ENCODE peak calls at places on chromosome 14, in nine cellular contexts. One of them, this sample, is unnamed.

GRCh38 chr14:86515195-86515594 is 985.3 kb downstream of the FLRT2 start:
- DNase-seq in PC-3: no peak
- DNase-seq in stimulated activated CD4-positive, alpha-beta T cell treated with anti-CD3 and anti-CD28 coated beads, Interleukin-4, amount 100 ng/mL, for 4 hours: no peak
- DNase-seq in NCI-H1092 treated with DMSO at 0.1 percent for 48 hours: no peak
- DNase-seq in GM06990: no peak
- DNase-seq in HTR-8/SVneo: no peak
- DNase-seq in Jurkat, Clone E6-1: no peak
- DNase-seq in HT1080: no peak
- DNase-seq in activated T-cell treated with anti-CD3 and anti-CD28 coated beads, Interleukin-2, amount 50 U/mL, for 72 hours: no peak
- DNase-seq in this sample: peak; percentile 63

GRCh38 chr14:73491256-73491976 is 683 bp downstream of the RIOX1 start:
- DNase-seq in PC-3: peak; percentile 74
- DNase-seq in stimulated activated CD4-positive, alpha-beta T cell treated with anti-CD3 and anti-CD28 coated beads, Interleukin-4, amount 100 ng/mL, for 4 hours: peak; percentile 68
- DNase-seq in NCI-H1092 treated with DMSO at 0.1 percent for 48 hours: peak; percentile 65
- DNase-seq in GM06990: peak; percentile 84
- DNase-seq in HTR-8/SVneo: peak; percentile 56
- DNase-seq in Jurkat, Clone E6-1: no peak
- DNase-seq in HT1080: no peak
- DNase-seq in activated T-cell treated with anti-CD3 and anti-CD28 coated beads, Interleukin-2, amount 50 U/mL, for 72 hours: peak; percentile 81
- DNase-seq in this sample: peak; percentile 83

GRCh38 chr14:81562818-81563217 is 29.2 kb upstream of the SEL1L start:
- DNase-seq in PC-3: no peak
- DNase-seq in stimulated activated CD4-positive, alpha-beta T cell treated with anti-CD3 and anti-CD28 coated beads, Interleukin-4, amount 100 ng/mL, for 4 hours: no peak
- DNase-seq in NCI-H1092 treated with DMSO at 0.1 percent for 48 hours: no peak
- DNase-seq in GM06990: no peak
- DNase-seq in HTR-8/SVneo: no peak
- DNase-seq in Jurkat, Clone E6-1: no peak
- DNase-seq in HT1080: peak; percentile 24
- DNase-seq in activated T-cell treated with anti-CD3 and anti-CD28 coated beads, Interleukin-2, amount 50 U/mL, for 72 hours: no peak
- DNase-seq in this sample: no peak

GRCh38 chr14:96098309-96098998 is 59.3 kb downstream of the C14orf132 start:
- DNase-seq in PC-3: peak; percentile 73
- DNase-seq in stimulated activated CD4-positive, alpha-beta T cell treated with anti-CD3 and anti-CD28 coated beads, Interleukin-4, amount 100 ng/mL, for 4 hours: no peak
- DNase-seq in NCI-H1092 treated with DMSO at 0.1 percent for 48 hours: peak; percentile 80
- DNase-seq in GM06990: no peak
- DNase-seq in HTR-8/SVneo: peak; percentile 48
- DNase-seq in Jurkat, Clone E6-1: peak; percentile 20
- DNase-seq in HT1080: peak; percentile 60
- DNase-seq in activated T-cell treated with anti-CD3 and anti-CD28 coated beads, Interleukin-2, amount 50 U/mL, for 72 hours: peak; percentile 7
- DNase-seq in this sample: peak; percentile 75

GRCh38 chr14:97275276-97275675 is 478.1 kb downstream of the VRK1 start:
- DNase-seq in PC-3: peak; percentile 74
- DNase-seq in stimulated activated CD4-positive, alpha-beta T cell treated with anti-CD3 and anti-CD28 coated beads, Interleukin-4, amount 100 ng/mL, for 4 hours: no peak
- DNase-seq in NCI-H1092 treated with DMSO at 0.1 percent for 48 hours: no peak
- DNase-seq in GM06990: no peak
- DNase-seq in HTR-8/SVneo: no peak
- DNase-seq in Jurkat, Clone E6-1: no peak
- DNase-seq in HT1080: no peak
- DNase-seq in activated T-cell treated with anti-CD3 and anti-CD28 coated beads, Interleukin-2, amount 50 U/mL, for 72 hours: no peak
- DNase-seq in this sample: peak; percentile 61

GRCh38 chr14:67514650-67515385 is 18.3 kb upstream of the PLEKHH1 start:
- DNase-seq in PC-3: peak; percentile 35
- DNase-seq in stimulated activated CD4-positive, alpha-beta T cell treated with anti-CD3 and anti-CD28 coated beads, Interleukin-4, amount 100 ng/mL, for 4 hours: peak; percentile 30
- DNase-seq in NCI-H1092 treated with DMSO at 0.1 percent for 48 hours: peak; percentile 53
- DNase-seq in GM06990: peak; percentile 42
- DNase-seq in HTR-8/SVneo: peak; percentile 93
- DNase-seq in Jurkat, Clone E6-1: no peak
- DNase-seq in HT1080: peak; percentile 10
- DNase-seq in activated T-cell treated with anti-CD3 and anti-CD28 coated beads, Interleukin-2, amount 50 U/mL, for 72 hours: peak; percentile 50
- DNase-seq in this sample: peak; percentile 30

GRCh38 chr14:96627811-96628775 is 125.9 kb downstream of the PAPOLA start:
- DNase-seq in PC-3: no peak
- DNase-seq in stimulated activated CD4-positive, alpha-beta T cell treated with anti-CD3 and anti-CD28 coated beads, Interleukin-4, amount 100 ng/mL, for 4 hours: no peak
- DNase-seq in NCI-H1092 treated with DMSO at 0.1 percent for 48 hours: no peak
- DNase-seq in GM06990: no peak
- DNase-seq in HTR-8/SVneo: no peak
- DNase-seq in Jurkat, Clone E6-1: no peak
- DNase-seq in HT1080: no peak
- DNase-seq in activated T-cell treated with anti-CD3 and anti-CD28 coated beads, Interleukin-2, amount 50 U/mL, for 72 hours: no peak
- DNase-seq in this sample: no peak

GRCh38 chr14:104977681-104978647 is at the start of gene AHNAK2:
- DNase-seq in PC-3: peak; percentile 92
- DNase-seq in stimulated activated CD4-positive, alpha-beta T cell treated with anti-CD3 and anti-CD28 coated beads, Interleukin-4, amount 100 ng/mL, for 4 hours: peak; percentile 31
- DNase-seq in NCI-H1092 treated with DMSO at 0.1 percent for 48 hours: peak; percentile 54
- DNase-seq in GM06990: peak; percentile 66
- DNase-seq in HTR-8/SVneo: peak; percentile 75
- DNase-seq in Jurkat, Clone E6-1: no peak
- DNase-seq in HT1080: no peak
- DNase-seq in activated T-cell treated with anti-CD3 and anti-CD28 coated beads, Interleukin-2, amount 50 U/mL, for 72 hours: peak; percentile 75
- DNase-seq in this sample: peak; percentile 86

GRCh38 chr14:56805201-56805991 is 4.9 kb downstream of the OTX2 start:
- DNase-seq in PC-3: no peak
- DNase-seq in stimulated activated CD4-positive, alpha-beta T cell treated with anti-CD3 and anti-CD28 coated beads, Interleukin-4, amount 100 ng/mL, for 4 hours: no peak
- DNase-seq in NCI-H1092 treated with DMSO at 0.1 percent for 48 hours: no peak
- DNase-seq in GM06990: no peak
- DNase-seq in HTR-8/SVneo: no peak
- DNase-seq in Jurkat, Clone E6-1: no peak
- DNase-seq in HT1080: no peak
- DNase-seq in activated T-cell treated with anti-CD3 and anti-CD28 coated beads, Interleukin-2, amount 50 U/mL, for 72 hours: no peak
- DNase-seq in this sample: no peak

GRCh38 chr14:55721353-55721752 is 141.3 kb downstream of the KTN1 start:
- DNase-seq in PC-3: peak; percentile 93
- DNase-seq in stimulated activated CD4-positive, alpha-beta T cell treated with anti-CD3 and anti-CD28 coated beads, Interleukin-4, amount 100 ng/mL, for 4 hours: no peak
- DNase-seq in NCI-H1092 treated with DMSO at 0.1 percent for 48 hours: no peak
- DNase-seq in GM06990: no peak
- DNase-seq in HTR-8/SVneo: peak; percentile 74
- DNase-seq in Jurkat, Clone E6-1: no peak
- DNase-seq in HT1080: peak; percentile 94
- DNase-seq in activated T-cell treated with anti-CD3 and anti-CD28 coated beads, Interleukin-2, amount 50 U/mL, for 72 hours: no peak
- DNase-seq in this sample: peak; percentile 94

GRCh38 chr14:50520947-50521815 is 11.2 kb downstream of the MAP4K5 start:
- DNase-seq in PC-3: peak; percentile 93
- DNase-seq in stimulated activated CD4-positive, alpha-beta T cell treated with anti-CD3 and anti-CD28 coated beads, Interleukin-4, amount 100 ng/mL, for 4 hours: peak; percentile 71
- DNase-seq in NCI-H1092 treated with DMSO at 0.1 percent for 48 hours: no peak
- DNase-seq in GM06990: peak; percentile 58
- DNase-seq in HTR-8/SVneo: peak; percentile 60
- DNase-seq in Jurkat, Clone E6-1: no peak
- DNase-seq in HT1080: peak; percentile 86
- DNase-seq in activated T-cell treated with anti-CD3 and anti-CD28 coated beads, Interleukin-2, amount 50 U/mL, for 72 hours: peak; percentile 70
- DNase-seq in this sample: peak; percentile 64

GRCh38 chr14:39576726-39577125 is 144.5 kb upstream of the FBXO33 start:
- DNase-seq in PC-3: peak; percentile 39
- DNase-seq in stimulated activated CD4-positive, alpha-beta T cell treated with anti-CD3 and anti-CD28 coated beads, Interleukin-4, amount 100 ng/mL, for 4 hours: no peak
- DNase-seq in NCI-H1092 treated with DMSO at 0.1 percent for 48 hours: no peak
- DNase-seq in GM06990: no peak
- DNase-seq in HTR-8/SVneo: no peak
- DNase-seq in Jurkat, Clone E6-1: no peak
- DNase-seq in HT1080: peak; percentile 64
- DNase-seq in activated T-cell treated with anti-CD3 and anti-CD28 coated beads, Interleukin-2, amount 50 U/mL, for 72 hours: no peak
- DNase-seq in this sample: peak; percentile 81

GRCh38 chr14:34058510-34058909 is 107.6 kb upstream of the EGLN3 start:
- DNase-seq in PC-3: no peak
- DNase-seq in stimulated activated CD4-positive, alpha-beta T cell treated with anti-CD3 and anti-CD28 coated beads, Interleukin-4, amount 100 ng/mL, for 4 hours: no peak
- DNase-seq in NCI-H1092 treated with DMSO at 0.1 percent for 48 hours: no peak
- DNase-seq in GM06990: no peak
- DNase-seq in HTR-8/SVneo: no peak
- DNase-seq in Jurkat, Clone E6-1: no peak
- DNase-seq in HT1080: no peak
- DNase-seq in activated T-cell treated with anti-CD3 and anti-CD28 coated beads, Interleukin-2, amount 50 U/mL, for 72 hours: no peak
- DNase-seq in this sample: no peak

GRCh38 chr14:74621556-74621955 is 9.5 kb upstream of the LTBP2 start:
- DNase-seq in PC-3: no peak
- DNase-seq in stimulated activated CD4-positive, alpha-beta T cell treated with anti-CD3 and anti-CD28 coated beads, Interleukin-4, amount 100 ng/mL, for 4 hours: no peak
- DNase-seq in NCI-H1092 treated with DMSO at 0.1 percent for 48 hours: no peak
- DNase-seq in GM06990: no peak
- DNase-seq in HTR-8/SVneo: no peak
- DNase-seq in Jurkat, Clone E6-1: no peak
- DNase-seq in HT1080: no peak
- DNase-seq in activated T-cell treated with anti-CD3 and anti-CD28 coated beads, Interleukin-2, amount 50 U/mL, for 72 hours: no peak
- DNase-seq in this sample: no peak

GRCh38 chr14:64733321-64733720 is 29.1 kb downstream of the PLEKHG3 start:
- DNase-seq in PC-3: no peak
- DNase-seq in stimulated activated CD4-positive, alpha-beta T cell treated with anti-CD3 and anti-CD28 coated beads, Interleukin-4, amount 100 ng/mL, for 4 hours: no peak
- DNase-seq in NCI-H1092 treated with DMSO at 0.1 percent for 48 hours: no peak
- DNase-seq in GM06990: no peak
- DNase-seq in HTR-8/SVneo: no peak
- DNase-seq in Jurkat, Clone E6-1: no peak
- DNase-seq in HT1080: no peak
- DNase-seq in activated T-cell treated with anti-CD3 and anti-CD28 coated beads, Interleukin-2, amount 50 U/mL, for 72 hours: no peak
- DNase-seq in this sample: no peak

GRCh38 chr14:99189201-99189801 is 82.7 kb downstream of the BCL11B start:
- DNase-seq in PC-3: no peak
- DNase-seq in stimulated activated CD4-positive, alpha-beta T cell treated with anti-CD3 and anti-CD28 coated beads, Interleukin-4, amount 100 ng/mL, for 4 hours: peak; percentile 51
- DNase-seq in NCI-H1092 treated with DMSO at 0.1 percent for 48 hours: no peak
- DNase-seq in GM06990: no peak
- DNase-seq in HTR-8/SVneo: no peak
- DNase-seq in Jurkat, Clone E6-1: peak; percentile 51
- DNase-seq in HT1080: no peak
- DNase-seq in activated T-cell treated with anti-CD3 and anti-CD28 coated beads, Interleukin-2, amount 50 U/mL, for 72 hours: peak; percentile 67
- DNase-seq in this sample: no peak

GRCh38 chr14:36009643-36010042 is 166.9 kb downstream of the PTCSC3 start:
- DNase-seq in PC-3: no peak
- DNase-seq in stimulated activated CD4-positive, alpha-beta T cell treated with anti-CD3 and anti-CD28 coated beads, Interleukin-4, amount 100 ng/mL, for 4 hours: no peak
- DNase-seq in NCI-H1092 treated with DMSO at 0.1 percent for 48 hours: no peak
- DNase-seq in GM06990: no peak
- DNase-seq in HTR-8/SVneo: no peak
- DNase-seq in Jurkat, Clone E6-1: no peak
- DNase-seq in HT1080: no peak
- DNase-seq in activated T-cell treated with anti-CD3 and anti-CD28 coated beads, Interleukin-2, amount 50 U/mL, for 72 hours: no peak
- DNase-seq in this sample: no peak

GRCh38 chr14:65222434-65222833 is 120.1 kb upstream of the MAX start:
- DNase-seq in PC-3: peak; percentile 78
- DNase-seq in stimulated activated CD4-positive, alpha-beta T cell treated with anti-CD3 and anti-CD28 coated beads, Interleukin-4, amount 100 ng/mL, for 4 hours: peak; percentile 43
- DNase-seq in NCI-H1092 treated with DMSO at 0.1 percent for 48 hours: peak; percentile 61
- DNase-seq in GM06990: no peak
- DNase-seq in HTR-8/SVneo: peak; percentile 94
- DNase-seq in Jurkat, Clone E6-1: peak; percentile 56
- DNase-seq in HT1080: peak; percentile 65
- DNase-seq in activated T-cell treated with anti-CD3 and anti-CD28 coated beads, Interleukin-2, amount 50 U/mL, for 72 hours: peak; percentile 65
- DNase-seq in this sample: peak; percentile 66

GRCh38 chr14:24818054-24818822 is 184.2 kb upstream of the GZMB start:
- DNase-seq in PC-3: no peak
- DNase-seq in stimulated activated CD4-positive, alpha-beta T cell treated with anti-CD3 and anti-CD28 coated beads, Interleukin-4, amount 100 ng/mL, for 4 hours: no peak
- DNase-seq in NCI-H1092 treated with DMSO at 0.1 percent for 48 hours: no peak
- DNase-seq in GM06990: no peak
- DNase-seq in HTR-8/SVneo: no peak
- DNase-seq in Jurkat, Clone E6-1: no peak
- DNase-seq in HT1080: no peak
- DNase-seq in activated T-cell treated with anti-CD3 and anti-CD28 coated beads, Interleukin-2, amount 50 U/mL, for 72 hours: no peak
- DNase-seq in this sample: peak; percentile 51

GRCh38 chr14:75205586-75205985 is 29.2 kb upstream of the TMED10 start:
- DNase-seq in PC-3: peak; percentile 60
- DNase-seq in stimulated activated CD4-positive, alpha-beta T cell treated with anti-CD3 and anti-CD28 coated beads, Interleukin-4, amount 100 ng/mL, for 4 hours: no peak
- DNase-seq in NCI-H1092 treated with DMSO at 0.1 percent for 48 hours: no peak
- DNase-seq in GM06990: no peak
- DNase-seq in HTR-8/SVneo: peak; percentile 50
- DNase-seq in Jurkat, Clone E6-1: no peak
- DNase-seq in HT1080: peak; percentile 88
- DNase-seq in activated T-cell treated with anti-CD3 and anti-CD28 coated beads, Interleukin-2, amount 50 U/mL, for 72 hours: peak; percentile 35
- DNase-seq in this sample: peak; percentile 88

GRCh38 chr14:100108042-100108825 is 43.0 kb downstream of the EVL start:
- DNase-seq in PC-3: peak; percentile 82
- DNase-seq in stimulated activated CD4-positive, alpha-beta T cell treated with anti-CD3 and anti-CD28 coated beads, Interleukin-4, amount 100 ng/mL, for 4 hours: peak; percentile 84
- DNase-seq in NCI-H1092 treated with DMSO at 0.1 percent for 48 hours: peak; percentile 61
- DNase-seq in GM06990: peak; percentile 62
- DNase-seq in HTR-8/SVneo: peak; percentile 86
- DNase-seq in Jurkat, Clone E6-1: peak; percentile 72
- DNase-seq in HT1080: peak; percentile 70
- DNase-seq in activated T-cell treated with anti-CD3 and anti-CD28 coated beads, Interleukin-2, amount 50 U/mL, for 72 hours: peak; percentile 91
- DNase-seq in this sample: peak; percentile 69

GRCh38 chr14:74905595-74906142 is 17.4 kb downstream of the RPS6KL1 start:
- DNase-seq in PC-3: peak; percentile 68
- DNase-seq in stimulated activated CD4-positive, alpha-beta T cell treated with anti-CD3 and anti-CD28 coated beads, Interleukin-4, amount 100 ng/mL, for 4 hours: peak; percentile 66
- DNase-seq in NCI-H1092 treated with DMSO at 0.1 percent for 48 hours: peak; percentile 29
- DNase-seq in GM06990: peak; percentile 52
- DNase-seq in HTR-8/SVneo: peak; percentile 91
- DNase-seq in Jurkat, Clone E6-1: peak; percentile 24
- DNase-seq in HT1080: peak; percentile 27
- DNase-seq in activated T-cell treated with anti-CD3 and anti-CD28 coated beads, Interleukin-2, amount 50 U/mL, for 72 hours: peak; percentile 83
- DNase-seq in this sample: peak; percentile 50

GRCh38 chr14:73364559-73364958 is 93.8 kb downstream of the NUMB start:
- DNase-seq in PC-3: no peak
- DNase-seq in stimulated activated CD4-positive, alpha-beta T cell treated with anti-CD3 and anti-CD28 coated beads, Interleukin-4, amount 100 ng/mL, for 4 hours: no peak
- DNase-seq in NCI-H1092 treated with DMSO at 0.1 percent for 48 hours: no peak
- DNase-seq in GM06990: no peak
- DNase-seq in HTR-8/SVneo: no peak
- DNase-seq in Jurkat, Clone E6-1: no peak
- DNase-seq in HT1080: no peak
- DNase-seq in activated T-cell treated with anti-CD3 and anti-CD28 coated beads, Interleukin-2, amount 50 U/mL, for 72 hours: no peak
- DNase-seq in this sample: no peak

GRCh38 chr14:74656964-74657363 is 44.9 kb upstream of the LTBP2 start:
- DNase-seq in PC-3: no peak
- DNase-seq in stimulated activated CD4-positive, alpha-beta T cell treated with anti-CD3 and anti-CD28 coated beads, Interleukin-4, amount 100 ng/mL, for 4 hours: no peak
- DNase-seq in NCI-H1092 treated with DMSO at 0.1 percent for 48 hours: no peak
- DNase-seq in GM06990: no peak
- DNase-seq in HTR-8/SVneo: no peak
- DNase-seq in Jurkat, Clone E6-1: no peak
- DNase-seq in HT1080: no peak
- DNase-seq in activated T-cell treated with anti-CD3 and anti-CD28 coated beads, Interleukin-2, amount 50 U/mL, for 72 hours: no peak
- DNase-seq in this sample: no peak

GRCh38 chr14:73634333-73634833 is 10.4 kb upstream of the DNAL1 start:
- DNase-seq in PC-3: peak; percentile 40
- DNase-seq in stimulated activated CD4-positive, alpha-beta T cell treated with anti-CD3 and anti-CD28 coated beads, Interleukin-4, amount 100 ng/mL, for 4 hours: no peak
- DNase-seq in NCI-H1092 treated with DMSO at 0.1 percent for 48 hours: peak; percentile 76
- DNase-seq in GM06990: peak; percentile 18
- DNase-seq in HTR-8/SVneo: no peak
- DNase-seq in Jurkat, Clone E6-1: no peak
- DNase-seq in HT1080: no peak
- DNase-seq in activated T-cell treated with anti-CD3 and anti-CD28 coated beads, Interleukin-2, amount 50 U/mL, for 72 hours: no peak
- DNase-seq in this sample: peak; percentile 28

GRCh38 chr14:34078117-34078743 is 127.4 kb upstream of the EGLN3 start:
- DNase-seq in PC-3: peak; percentile 53
- DNase-seq in stimulated activated CD4-positive, alpha-beta T cell treated with anti-CD3 and anti-CD28 coated beads, Interleukin-4, amount 100 ng/mL, for 4 hours: no peak
- DNase-seq in NCI-H1092 treated with DMSO at 0.1 percent for 48 hours: no peak
- DNase-seq in GM06990: no peak
- DNase-seq in HTR-8/SVneo: no peak
- DNase-seq in Jurkat, Clone E6-1: no peak
- DNase-seq in HT1080: peak; percentile 34
- DNase-seq in activated T-cell treated with anti-CD3 and anti-CD28 coated beads, Interleukin-2, amount 50 U/mL, for 72 hours: no peak
- DNase-seq in this sample: peak; percentile 59

GRCh38 chr14:64680013-64680674 is 24.1 kb upstream of the PLEKHG3 start:
- DNase-seq in PC-3: peak; percentile 66
- DNase-seq in stimulated activated CD4-positive, alpha-beta T cell treated with anti-CD3 and anti-CD28 coated beads, Interleukin-4, amount 100 ng/mL, for 4 hours: no peak
- DNase-seq in NCI-H1092 treated with DMSO at 0.1 percent for 48 hours: no peak
- DNase-seq in GM06990: no peak
- DNase-seq in HTR-8/SVneo: no peak
- DNase-seq in Jurkat, Clone E6-1: no peak
- DNase-seq in HT1080: peak; percentile 17
- DNase-seq in activated T-cell treated with anti-CD3 and anti-CD28 coated beads, Interleukin-2, amount 50 U/mL, for 72 hours: no peak
- DNase-seq in this sample: peak; percentile 97

GRCh38 chr14:65431951-65432350 is 19.4 kb downstream of the FUT8 start:
- DNase-seq in PC-3: no peak
- DNase-seq in stimulated activated CD4-positive, alpha-beta T cell treated with anti-CD3 and anti-CD28 coated beads, Interleukin-4, amount 100 ng/mL, for 4 hours: no peak
- DNase-seq in NCI-H1092 treated with DMSO at 0.1 percent for 48 hours: no peak
- DNase-seq in GM06990: no peak
- DNase-seq in HTR-8/SVneo: no peak
- DNase-seq in Jurkat, Clone E6-1: no peak
- DNase-seq in HT1080: no peak
- DNase-seq in activated T-cell treated with anti-CD3 and anti-CD28 coated beads, Interleukin-2, amount 50 U/mL, for 72 hours: no peak
- DNase-seq in this sample: no peak